ENCODE peak calls at places on chromosomes 13 and 19, in four cellular contexts. N is PC-3, R is K562, E is foreskin keratinocyte. L is an unnamed sample.

GRCh38 chr19:30631035-30631375 is 258.8 kb downstream of the ZNF536 start:
- ATAC-seq in N (no peak), R (no peak), E (no peak), L (no peak)

GRCh38 chr13:95624020-95624419 is 20.5 kb downstream of the DZIP1 start:
- ATAC-seq in N (peak; percentile 70), R (peak; percentile 71), E (peak; percentile 73), L (no peak)

GRCh38 chr19:38669532-38669931 is 22.1 kb downstream of the ACTN4 start:
- ATAC-seq in N (no peak), R (no peak), E (no peak), L (no peak)

GRCh38 chr13:38872693-38873092 is 117.9 kb downstream of the STOML3 start:
- ATAC-seq in N (no peak), R (peak; percentile 81), E (peak; percentile 28), L (no peak)

GRCh38 chr19:40274585-40275544 is 10.3 kb downstream of the AKT2 start:
- ATAC-seq in N (no peak), R (peak; percentile 57), E (no peak), L (no peak)

GRCh38 chr13:29136341-29136740 is 316.2 kb downstream of the MTUS2 start:
- ATAC-seq in N (no peak), R (no peak), E (no peak), L (no peak)

GRCh38 chr19:47274891-47275865 is 493 bp downstream of the INAFM1 start:
- ATAC-seq in N (peak; percentile 12), R (no peak), E (peak; percentile 2), L (peak; percentile 21)

GRCh38 chr19:33024398-33024797 is 40.3 kb downstream of the RHPN2 start:
- ATAC-seq in N (no peak), R (no peak), E (no peak), L (no peak)

GRCh38 chr19:29662278-29662603 is 3.0 kb upstream of the PLEKHF1 start:
- ATAC-seq in N (no peak), R (no peak), E (no peak), L (no peak)

GRCh38 chr19:16588824-16589577 is 16.8 kb upstream of the SLC35E1 start:
- ATAC-seq in N (no peak), R (peak; percentile 3), E (no peak), L (no peak)

GRCh38 chr19:3276341-3276799 is 51.9 kb downstream of the CELF5 start:
- ATAC-seq in N (peak; percentile 71), R (peak; percentile 84), E (peak; percentile 74), L (peak; percentile 26)

GRCh38 chr13:49165798-49166752 is 54.1 kb upstream of the MLNR start:
- ATAC-seq in N (no peak), R (no peak), E (no peak), L (no peak)

GRCh38 chr13:46101002-46101401 is 3.8 kb downstream of the CPB2 start:
- ATAC-seq in N (no peak), R (no peak), E (no peak), L (no peak)

GRCh38 chr19:18617562-18617961 is 4.9 kb downstream of the TMEM59L start:
- ATAC-seq in N (no peak), R (no peak), E (no peak), L (no peak)

DNA sequence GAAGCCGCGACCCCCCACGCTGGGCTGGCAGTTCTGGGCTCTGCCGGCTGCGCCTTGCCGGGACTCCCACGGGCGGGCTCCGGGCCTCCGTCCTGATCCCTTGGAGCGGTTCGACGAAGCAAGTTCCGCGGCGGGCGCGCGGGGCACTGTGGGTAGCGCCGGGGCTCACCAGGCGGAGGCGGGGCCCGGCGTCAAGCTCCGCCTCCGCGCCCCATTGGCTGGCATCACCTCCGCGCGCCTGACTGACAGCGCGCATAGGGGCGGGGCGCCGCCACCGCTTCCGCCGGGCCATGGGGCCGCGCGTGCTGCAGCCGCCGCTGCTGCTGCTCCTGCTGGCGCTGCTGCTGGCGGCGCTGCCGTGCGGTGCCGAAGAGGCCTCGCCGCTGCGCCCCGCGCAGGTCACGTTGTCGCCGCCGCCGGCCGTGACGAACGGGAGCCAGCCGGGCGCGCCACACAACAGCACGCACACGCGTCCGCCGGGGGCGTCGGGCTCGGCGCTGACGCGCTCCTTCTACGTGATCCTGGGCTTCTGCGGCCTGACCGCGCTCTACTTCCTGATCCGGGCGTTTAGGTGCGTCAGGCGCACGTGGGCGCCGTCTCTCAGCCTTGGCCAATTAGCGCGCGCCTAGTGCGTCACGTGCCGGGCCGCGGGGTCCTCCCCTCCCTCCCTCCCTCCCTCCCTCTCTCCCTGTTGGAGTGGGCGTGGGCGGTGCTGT is at the start of gene FAM174C:
- ATAC-seq in N (peak; percentile 69), R (peak; percentile 76), E (peak; percentile 82), L (peak; percentile 92)
- H3K4me1 ChIP-seq in N (peaks cover 52% of the 10 kb centered on the region), R (peaks cover 94% of the 10 kb centered on the region), E (peaks cover 5% of the 10 kb centered on the region), L (peaks cover 3% of the 10 kb centered on the region)

DNA sequence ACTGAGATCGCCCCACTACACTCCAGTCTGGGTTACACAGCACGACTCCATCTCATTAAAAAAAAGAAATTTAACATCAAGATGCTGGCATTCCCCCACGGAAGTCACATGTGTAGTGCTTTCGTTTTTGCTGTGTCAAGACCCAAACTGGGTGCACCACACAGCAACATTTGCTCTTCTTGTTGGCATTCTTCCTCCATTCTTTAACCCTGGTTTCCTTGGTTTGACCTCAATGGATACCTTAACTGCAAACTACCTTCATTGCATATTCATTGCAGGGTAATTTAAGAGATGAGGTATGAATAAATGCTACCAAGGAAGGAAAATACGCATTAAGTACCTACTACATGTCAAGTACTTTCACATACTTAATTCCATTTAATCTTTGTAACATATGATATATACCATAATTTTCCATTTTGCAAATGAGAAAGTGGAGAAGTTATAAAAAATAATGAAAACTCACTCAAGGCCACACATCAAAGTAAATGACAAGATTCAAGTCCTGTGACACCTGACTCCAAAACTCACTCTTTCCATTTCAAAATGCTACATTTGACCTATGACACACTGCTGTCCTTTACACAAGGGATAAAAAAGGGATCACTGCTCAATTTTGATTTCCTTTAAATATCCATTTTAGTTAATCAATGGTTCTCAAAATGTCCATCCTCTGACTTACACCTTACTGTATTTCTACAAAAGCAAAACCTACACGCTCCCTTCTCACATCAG is 59.2 kb downstream of the STK24 start:
- ATAC-seq in N (no peak), R (no peak), E (no peak), L (no peak)
- H3K4me1 ChIP-seq in N (no peaks in the 10 kb centered on the region), R (peaks cover 4% of the 10 kb centered on the region), E (no peaks in the 10 kb centered on the region), L (peaks cover 3% of the 10 kb centered on the region)

GRCh38 chr19:54339646-54340358 is 840 bp upstream of the LILRA4 start:
- ATAC-seq in N (no peak), R (no peak), E (no peak), L (no peak)

GRCh38 chr19:54335979-54336892 is 2.7 kb downstream of the LILRA4 start:
- ATAC-seq in N (no peak), R (no peak), E (no peak), L (no peak)

GRCh38 chr19:54336893-54337857 is 1.8 kb downstream of the LILRA4 start:
- ATAC-seq in N (no peak), R (no peak), E (no peak), L (no peak)

GRCh38 chr19:54337858-54338230 is 1.1 kb downstream of the LILRA4 start:
- ATAC-seq in N (no peak), R (no peak), E (no peak), L (no peak)

GRCh38 chr19:54338521-54338920 is 441 bp downstream of the LILRA4 start:
- ATAC-seq in N (no peak), R (no peak), E (no peak), L (no peak)
- H3K4me1 ChIP-seq in N (no peaks in the 10 kb centered on the region), R (no peaks in the 10 kb centered on the region), E (no peaks in the 10 kb centered on the region), L (no peaks in the 10 kb centered on the region)

GRCh38 chr13:98541211-98541610 is 35.7 kb downstream of the STK24 start:
- ATAC-seq in N (no peak), R (no peak), E (no peak), L (no peak)
- H3K4me1 ChIP-seq in N (peaks cover 11% of the 10 kb centered on the region), R (peaks cover 22% of the 10 kb centered on the region), E (peaks cover 20% of the 10 kb centered on the region), L (peaks cover 95% of the 10 kb centered on the region)

DNA sequence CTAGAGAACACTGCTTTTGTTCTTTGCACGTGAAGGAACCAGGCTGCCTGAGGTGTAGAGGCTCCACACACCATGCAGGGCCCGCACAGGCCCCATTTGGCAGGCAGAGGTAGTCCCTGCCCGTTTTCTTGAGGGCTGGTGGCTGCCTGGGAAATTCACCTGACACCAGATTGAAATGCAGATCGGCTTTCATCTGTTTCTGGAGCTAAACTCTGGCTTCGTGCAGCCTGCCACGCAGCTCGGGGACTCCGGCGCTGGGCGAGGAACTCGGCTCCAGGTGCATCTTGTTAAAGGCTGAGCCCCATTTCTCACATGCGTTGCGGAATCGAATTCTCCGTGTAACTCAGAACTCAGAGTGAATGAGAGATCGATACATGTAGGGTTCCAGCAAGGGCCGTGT is 37.7 kb downstream of the ATP11A start:
- ATAC-seq in N (no peak), R (no peak), E (no peak), L (no peak)
- H3K4me1 ChIP-seq in N (peaks cover 33% of the 10 kb centered on the region), R (peaks cover 53% of the 10 kb centered on the region), E (peaks cover 15% of the 10 kb centered on the region), L (no peaks in the 10 kb centered on the region)

GRCh38 chr13:79402679-79403078 is 3.4 kb downstream of the RBM26 start:
- ATAC-seq in N (peak; percentile 4), R (no peak), E (no peak), L (no peak)
- H3K4me1 ChIP-seq in N (peaks cover 28% of the 10 kb centered on the region), R (no peaks in the 10 kb centered on the region), E (peaks cover 31% of the 10 kb centered on the region), L (peaks cover 24% of the 10 kb centered on the region)

DNA sequence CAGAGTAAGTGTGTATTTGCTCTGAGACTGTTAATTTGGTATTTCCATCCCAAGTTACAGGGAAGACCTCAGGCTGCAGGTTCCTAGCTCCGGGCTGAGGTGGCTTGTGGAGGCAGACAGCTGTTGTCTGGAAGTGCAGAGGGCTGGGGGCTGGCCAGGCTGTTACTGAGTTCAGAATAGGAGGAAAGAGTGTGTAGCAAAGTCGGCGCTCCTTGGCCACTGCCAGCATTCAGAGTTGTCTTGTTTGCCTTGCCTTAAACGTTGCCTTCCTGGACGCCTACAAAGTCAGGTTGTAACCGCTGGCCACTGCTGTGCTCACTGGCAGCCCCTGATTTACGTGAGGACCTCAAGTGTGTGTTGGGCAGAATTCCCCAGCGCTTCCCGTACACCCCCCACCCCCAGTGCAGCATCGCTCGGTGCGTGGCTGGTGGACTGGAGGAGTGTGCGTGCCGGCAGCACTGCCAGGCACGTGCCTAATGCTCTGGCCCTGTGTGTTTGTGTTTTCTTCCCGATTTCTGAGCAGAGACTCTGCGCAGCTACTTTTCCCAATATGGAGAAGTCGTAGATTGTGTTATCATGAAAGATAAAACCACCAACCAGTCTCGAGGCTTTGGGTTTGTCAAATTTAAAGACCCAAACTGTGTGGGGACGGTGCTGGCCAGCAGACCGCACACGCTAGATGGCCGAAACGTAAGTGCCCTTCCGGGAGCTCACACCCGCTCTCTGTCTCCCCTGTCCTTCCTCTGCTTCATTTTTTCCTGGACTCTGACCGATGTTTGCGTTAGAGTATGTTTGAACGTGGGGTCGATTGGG is 10.5 kb downstream of the DAZAP1 start:
- ATAC-seq in N (no peak), R (no peak), E (no peak), L (no peak)
- H3K4me1 ChIP-seq in N (peaks cover 20% of the 10 kb centered on the region), R (peaks cover 60% of the 10 kb centered on the region), E (peaks cover 11% of the 10 kb centered on the region), L (peaks cover 67% of the 10 kb centered on the region)

L was measured in gastroesophageal sphincter.